ENCODE peak calls at places on chromosomes 12 and 14, in five cellular contexts. A is IMR-90, S is A549, Z is tibial nerve, E is H1. U is an unnamed sample.

GRCh38 chr12:6735448-6736191 is 11.8 kb downstream of the COPS7A start:
- DNase-seq in A (peak; percentile 58), S (peak; percentile 68), Z (peak; percentile 44), E (peak; percentile 62), U (peak; percentile 74)

GRCh38 chr12:24964342-24964741 is 15.4 kb upstream of the BCAT1 start:
- DNase-seq in A (no peak), S (no peak), Z (no peak), E (no peak), U (no peak)

GRCh38 chr12:3200032-3200617 is 122.9 kb downstream of the TSPAN9 start:
- DNase-seq in A (peak; percentile 65), S (peak; percentile 71), Z (no peak), E (peak; percentile 92), U (no peak)

GRCh38 chr14:38544766-38545165 is 288.9 kb upstream of the CLEC14A start:
- DNase-seq in A (no peak), S (no peak), Z (no peak), E (no peak), U (no peak)

GRCh38 chr12:7571253-7571652 is 67.7 kb upstream of the CD163 start:
- DNase-seq in A (no peak), S (no peak), Z (no peak), E (no peak), U (no peak)

GRCh38 chr12:27780612-27781408 is 774 bp upstream of the MANSC4 start:
- DNase-seq in A (peak; percentile 47), S (peak; percentile 28), Z (no peak), E (peak; percentile 79), U (no peak)

GRCh38 chr12:12704593-12705230 is 8.7 kb upstream of the GPR19 start:
- DNase-seq in A (peak; percentile 95), S (peak; percentile 87), Z (no peak), E (no peak), U (peak; percentile 67)

GRCh38 chr12:50579757-50580267 is 75.0 kb downstream of the DIP2B start:
- DNase-seq in A (peak; percentile 60), S (peak; percentile 25), Z (no peak), E (no peak), U (no peak)

GRCh38 chr14:69941768-69942742 is 62.8 kb downstream of the SMOC1 start:
- DNase-seq in A (no peak), S (no peak), Z (no peak), E (no peak), U (no peak)

GRCh38 chr12:115251727-115252126 is 567.8 kb upstream of the TBX3 start:
- DNase-seq in A (no peak), S (no peak), Z (no peak), E (no peak), U (no peak)
- TF ChIP-seq POLR2A in A (no peak), S (no peak), Z (no peak), E (no peak), U (no peak)

GRCh38 chr12:89928467-89928866 is 219.8 kb upstream of the ATP2B1 start:
- DNase-seq in A (no peak), S (no peak), Z (no peak), E (no peak), U (no peak)
- H3K4me3 ChIP-seq in A (no peak overlapping the region), S (no peak overlapping the region), Z (no peak overlapping the region), E (no peak overlapping the region), U (no peak overlapping the region)

GRCh38 chr14:64965356-64966000 is 6.7 kb downstream of the RAB15 start:
- DNase-seq in A (no peak), S (no peak), Z (no peak), E (no peak), U (no peak)

GRCh38 chr14:64966976-64967375 is 5.2 kb downstream of the RAB15 start:
- DNase-seq in A (no peak), S (no peak), Z (no peak), E (no peak), U (no peak)

GRCh38 chr14:64968167-64968566 is 4.0 kb downstream of the RAB15 start:
- DNase-seq in A (no peak), S (no peak), Z (no peak), E (no peak), U (no peak)

GRCh38 chr14:64960762-64961276 is 11.3 kb downstream of the RAB15 start:
- DNase-seq in A (no peak), S (no peak), Z (no peak), E (peak; percentile 78), U (peak; percentile 66)

DNA sequence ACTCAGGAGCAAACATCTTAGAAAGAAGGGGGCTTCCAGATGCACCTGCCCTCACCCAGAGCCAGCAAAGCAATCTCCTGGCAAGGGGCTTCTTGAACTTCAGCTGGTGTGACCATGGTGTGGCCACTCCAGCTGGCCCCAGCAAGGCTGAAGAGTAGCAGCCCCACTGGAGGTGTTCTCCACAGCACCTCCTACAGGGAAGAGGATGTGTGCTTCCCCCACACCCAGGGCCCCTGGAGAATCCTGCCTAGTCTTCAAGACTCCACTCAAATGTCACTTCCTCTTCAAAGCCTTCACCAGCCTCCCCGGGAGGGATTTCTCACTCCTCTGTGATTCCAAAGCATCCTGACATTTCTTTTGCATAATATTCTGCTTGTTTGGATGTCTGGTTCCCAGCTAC is 8.5 kb downstream of the RAB15 start:
- DNase-seq in A (no peak), S (no peak), Z (no peak), E (no peak), U (no peak)
- TF ChIP-seq CTCF in A (no peak), S (no peak), Z (no peak), E (peak; percentile 22), U (no peak)

GRCh38 chr12:103580026-103580425 is 7.0 kb upstream of the STAB2 start:
- DNase-seq in A (no peak), S (no peak), Z (no peak), E (no peak), U (no peak)
- TF ChIP-seq POLR2A in A (no peak), S (no peak), Z (no peak), E (no peak), U (no peak)

GRCh38 chr12:68675098-68675842 is 11.5 kb upstream of the NUP107 start:
- DNase-seq in A (no peak), S (no peak), Z (no peak), E (no peak), U (no peak)
- H3K4me3 ChIP-seq in A (no peak overlapping the region), S (no peak overlapping the region), Z (no peak overlapping the region), E (no peak overlapping the region), U (no peak overlapping the region)

U was measured in right lobe of liver.